ENCODE peak calls at places on chromosomes 6 and 20, in nine cellular contexts. I is non-pigmented ciliary epithelial cell; D is stimulated activated effector memory CD8-positive, alpha-beta T cell treated with anti-CD3 and anti-CD28 coated beads, Interleukin-12 subunit alpha, Interleukin-12 subunit beta, amount 100 ng/mL, for 72 hours; V is hypothalamus; K is NCI-H1105 treated with DMSO at 0.1 percent for 48 hours; X is H7; L is neural crest cell; G is cardiac fibroblast; A is GM19239. F is an unnamed sample.

GRCh38 chr6:128079026-128079425 is 178.2 kb upstream of the THEMIS start:
- DNase-seq in I (no peak), X (no peak), L (no peak), D (no peak), V (no peak), G (no peak), K (no peak), A (no peak), F (no peak)

GRCh38 chr6:31462026-31462963 is 35.6 kb upstream of the MICB start:
- DNase-seq in I (no peak), D (no peak), V (no peak), A (no peak), K (no peak), G (no peak), L (no peak), X (no peak), F (no peak)

GRCh38 chr6:3208096-3208774 is 19.2 kb downstream of the TUBB2B start:
- DNase-seq in G (peak), X (no peak), V (no peak), I (peak), K (no peak), D (no peak), A (no peak), L (no peak), F (peak)

GRCh38 chr6:52125139-52125538 is 37.7 kb upstream of the PKHD1 start:
- DNase-seq in A (no peak), I (no peak), X (no peak), D (no peak), K (no peak), G (no peak), V (no peak), L (no peak), F (no peak)

GRCh38 chr6:44678252-44678935 is 290.9 kb downstream of the CDC5L start:
- DNase-seq in V (no peak), A (no peak), I (no peak), X (no peak), L (no peak), G (no peak), D (peak), K (no peak), F (no peak)

GRCh38 chr20:61912665-61913422 is 152.8 kb downstream of the TAF4 start:
- DNase-seq in A (no peak), I (no peak), D (no peak), L (no peak), X (no peak), K (no peak), G (no peak), V (no peak), F (no peak)

GRCh38 chr6:149081281-149081680 is 236.2 kb upstream of the TAB2 start:
- DNase-seq in A (no peak), V (no peak), X (no peak), K (no peak), L (no peak), G (no peak), D (no peak), I (no peak), F (no peak)

GRCh38 chr6:8743146-8743745 is 307.9 kb upstream of the SLC35B3 start:
- DNase-seq in D (no peak), A (peak), G (no peak), K (no peak), V (no peak), X (no peak), I (no peak), L (no peak), F (no peak)

GRCh38 chr6:69337301-69337700 is 459.5 kb downstream of the LMBRD1 start:
- DNase-seq in X (no peak), A (no peak), G (no peak), I (no peak), K (no peak), D (no peak), V (no peak), L (no peak), F (no peak)

GRCh38 chr20:58019027-58019849 is 209.2 kb downstream of the ANKRD60 start:
- DNase-seq in V (no peak), L (no peak), D (no peak), I (peak), K (no peak), A (no peak), X (no peak), G (no peak), F (no peak)

GRCh38 chr20:31691646-31692275 is 30.9 kb downstream of the BCL2L1 start:
- DNase-seq in A (no peak), K (no peak), G (no peak), X (peak), I (no peak), L (no peak), V (no peak), D (no peak), F (no peak)

GRCh38 chr6:41492261-41492891 is 53.8 kb upstream of the FOXP4 start:
- DNase-seq in L (no peak), X (no peak), G (no peak), K (no peak), A (no peak), I (no peak), D (no peak), V (no peak), F (no peak)

GRCh38 chr20:21505161-21505809 is 8.6 kb downstream of the NKX2-2 start:
- DNase-seq in G (peak), K (no peak), A (peak), I (no peak), D (peak), L (peak), X (peak), V (peak), F (no peak)

GRCh38 chr6:56242343-56242742 is 5.0 kb downstream of the COL21A1 start:
- DNase-seq in A (no peak), X (no peak), V (no peak), L (no peak), K (peak), G (peak), I (no peak), D (no peak), F (no peak)

GRCh38 chr6:79949235-79949634 is 1.9 kb upstream of the ELOVL4 start:
- DNase-seq in K (peak), X (peak), I (peak), D (peak), G (peak), L (peak), A (peak), V (no peak), F (no peak)

GRCh38 chr20:20772492-20773047 is 60.1 kb upstream of the RALGAPA2 start:
- DNase-seq in L (no peak), V (no peak), K (peak), I (no peak), X (no peak), A (no peak), G (no peak), D (no peak), F (no peak)

GRCh38 chr20:38727602-38728236 is 3.4 kb downstream of the SLC32A1 start:
- DNase-seq in L (no peak), G (no peak), A (no peak), D (peak), K (no peak), X (no peak), V (no peak), I (no peak), F (no peak)

GRCh38 chr6:1916334-1916985 is 306.7 kb downstream of the FOXC1 start:
- DNase-seq in I (peak), A (no peak), L (no peak), X (no peak), V (no peak), G (peak), K (peak), D (no peak), F (peak)

GRCh38 chr6:105733556-105734162 is 330.8 kb upstream of the PREP start:
- DNase-seq in I (peak), A (no peak), X (no peak), V (no peak), K (peak), L (no peak), G (peak), D (no peak), F (no peak)

GRCh38 chr6:72748759-72749158 is 126.9 kb downstream of the KCNQ5 start:
- DNase-seq in L (no peak), G (peak), I (peak), A (no peak), D (no peak), K (no peak), X (no peak), V (no peak), F (peak)

GRCh38 chr6:40425192-40425919 is 161.8 kb downstream of the LRFN2 start:
- DNase-seq in V (no peak), G (no peak), L (no peak), I (no peak), K (peak), D (no peak), A (no peak), X (no peak), F (no peak)

GRCh38 chr6:13234130-13234529 is 94.2 kb downstream of the TBC1D7 start:
- DNase-seq in A (no peak), V (no peak), I (no peak), X (no peak), D (no peak), G (no peak), L (no peak), K (no peak), F (no peak)

GRCh38 chr6:89944826-89945407 is 50.6 kb downstream of the GJA10 start:
- DNase-seq in G (peak), L (no peak), X (no peak), A (no peak), D (no peak), K (peak), I (no peak), V (no peak), F (no peak)

GRCh38 chr6:39378175-39378889 is 55.8 kb upstream of the KCNK16 start:
- DNase-seq in G (no peak), A (no peak), K (no peak), V (no peak), L (no peak), D (no peak), X (no peak), I (no peak), F (no peak)

GRCh38 chr20:34512266-34512954 is 3.8 kb upstream of the DYNLRB1 start:
- DNase-seq in X (no peak), G (no peak), D (no peak), K (no peak), V (no peak), L (no peak), A (no peak), I (no peak), F (no peak)

GRCh38 chr6:110147870-110148269 is 31.6 kb downstream of the WASF1 start:
- DNase-seq in K (no peak), D (no peak), A (no peak), V (no peak), G (no peak), L (no peak), X (no peak), I (no peak), F (no peak)

GRCh38 chr20:57870597-57871236 is 160.9 kb upstream of the PMEPA1 start:
- DNase-seq in X (no peak), K (no peak), L (no peak), V (no peak), D (peak), A (no peak), G (no peak), I (no peak), F (no peak)

GRCh38 chr20:50281831-50282591 is 91.4 kb downstream of the CEBPB start:
- DNase-seq in A (no peak), D (peak), G (no peak), K (no peak), X (peak), L (peak), I (no peak), V (no peak), F (no peak)

GRCh38 chr6:11538049-11538798 is 675 bp downstream of the TMEM170B start:
- DNase-seq in I (no peak), V (peak), D (peak), K (peak), G (peak), A (peak), X (peak), L (peak), F (no peak)

GRCh38 chr6:131255911-131256310 is 120.6 kb downstream of the AKAP7 start:
- DNase-seq in I (peak), G (peak), A (no peak), D (no peak), X (no peak), K (no peak), L (no peak), V (no peak), F (peak)

GRCh38 chr6:117601811-117602150 is 530 bp downstream of the GOPC start:
- DNase-seq in D (no peak), I (no peak), K (peak), V (peak), X (peak), A (no peak), G (no peak), L (no peak), F (no peak)

GRCh38 chr6:54617730-54618129 is 228.8 kb upstream of the FAM83B start:
- DNase-seq in D (no peak), L (no peak), A (no peak), V (no peak), I (peak), G (peak), X (no peak), K (no peak), F (peak)

GRCh38 chr6:141395443-141396008 is 737.2 kb upstream of the GJE1 start:
- DNase-seq in I (no peak), X (no peak), G (no peak), L (no peak), K (no peak), V (no peak), A (no peak), D (no peak), F (no peak)

GRCh38 chr6:10141756-10142443 is 273.0 kb downstream of the TFAP2A start:
- DNase-seq in I (no peak), A (no peak), X (no peak), V (no peak), D (no peak), G (no peak), L (no peak), K (no peak), F (no peak)